ENCODE peak calls at places on chromosomes 3 and 15, in six cellular contexts. One of them, this sample, is unnamed.
A peak's percentile ranks its signal among the peaks of the same experiment; 100 is the strongest.

GRCh38 chr3:100041328-100041749 is 73.0 kb downstream of the FILIP1L start:
- DNase-seq in effector CD4-positive, alpha-beta T cell: no peak
- DNase-seq in SJSA1: peak; percentile 94
- DNase-seq in HFF-Myc: peak; percentile 69
- DNase-seq in heart right ventricle: peak; percentile 42
- DNase-seq in caudate nucleus: no peak
- DNase-seq in this sample: no peak

GRCh38 chr3:16205156-16205870 is 30.8 kb downstream of the GALNT15 start:
- DNase-seq in HFF-Myc: no peak
- DNase-seq in effector CD4-positive, alpha-beta T cell: no peak
- DNase-seq in caudate nucleus: no peak
- DNase-seq in SJSA1: peak; percentile 85
- DNase-seq in heart right ventricle: no peak
- DNase-seq in this sample: no peak

GRCh38 chr15:100849021-100849831 is 30.4 kb upstream of the ALDH1A3 start:
- DNase-seq in effector CD4-positive, alpha-beta T cell: peak; percentile 26
- DNase-seq in HFF-Myc: no peak
- DNase-seq in heart right ventricle: peak; percentile 24
- DNase-seq in SJSA1: peak; percentile 28
- DNase-seq in caudate nucleus: no peak
- DNase-seq in this sample: peak; percentile 27

GRCh38 chr15:79973445-79974180 is 2.6 kb upstream of the BCL2A1 start:
- DNase-seq in caudate nucleus: no peak
- DNase-seq in heart right ventricle: no peak
- DNase-seq in HFF-Myc: no peak
- DNase-seq in SJSA1: no peak
- DNase-seq in effector CD4-positive, alpha-beta T cell: no peak
- DNase-seq in this sample: no peak

GRCh38 chr3:160150525-160150924 is 74.7 kb upstream of the C3orf80 start:
- DNase-seq in caudate nucleus: no peak
- DNase-seq in heart right ventricle: no peak
- DNase-seq in SJSA1: no peak
- DNase-seq in effector CD4-positive, alpha-beta T cell: no peak
- DNase-seq in HFF-Myc: no peak
- DNase-seq in this sample: no peak

GRCh38 chr3:44117239-44117638 is 124.4 kb upstream of the TOPAZ1 start:
- DNase-seq in effector CD4-positive, alpha-beta T cell: no peak
- DNase-seq in HFF-Myc: no peak
- DNase-seq in heart right ventricle: no peak
- DNase-seq in SJSA1: no peak
- DNase-seq in caudate nucleus: no peak
- DNase-seq in this sample: no peak

GRCh38 chr15:96328101-96328958 is 2.2 kb upstream of the NR2F2 start:
- DNase-seq in heart right ventricle: no peak
- DNase-seq in effector CD4-positive, alpha-beta T cell: no peak
- DNase-seq in HFF-Myc: no peak
- DNase-seq in SJSA1: peak; percentile 68
- DNase-seq in caudate nucleus: no peak
- DNase-seq in this sample: no peak

GRCh38 chr3:186059192-186059591 is 49.7 kb downstream of the ETV5 start:
- DNase-seq in HFF-Myc: no peak
- DNase-seq in effector CD4-positive, alpha-beta T cell: no peak
- DNase-seq in heart right ventricle: no peak
- DNase-seq in caudate nucleus: no peak
- DNase-seq in SJSA1: no peak
- DNase-seq in this sample: no peak

GRCh38 chr3:27666708-27667107 is 55.4 kb downstream of the EOMES start:
- DNase-seq in caudate nucleus: peak; percentile 66
- DNase-seq in SJSA1: no peak
- DNase-seq in effector CD4-positive, alpha-beta T cell: no peak
- DNase-seq in HFF-Myc: peak; percentile 46
- DNase-seq in heart right ventricle: peak; percentile 47
- DNase-seq in this sample: peak; percentile 37

GRCh38 chr15:65249641-65250040 is 37.0 kb downstream of the PARP16 start:
- DNase-seq in SJSA1: no peak
- DNase-seq in heart right ventricle: no peak
- DNase-seq in effector CD4-positive, alpha-beta T cell: no peak
- DNase-seq in caudate nucleus: no peak
- DNase-seq in HFF-Myc: no peak
- DNase-seq in this sample: no peak

GRCh38 chr3:146536681-146537080 is 7.7 kb downstream of the PLSCR1 start:
- DNase-seq in effector CD4-positive, alpha-beta T cell: no peak
- DNase-seq in heart right ventricle: no peak
- DNase-seq in caudate nucleus: no peak
- DNase-seq in SJSA1: no peak
- DNase-seq in HFF-Myc: no peak
- DNase-seq in this sample: no peak

GRCh38 chr15:73908030-73908821 is 18.0 kb upstream of the LOXL1 start:
- DNase-seq in heart right ventricle: peak; percentile 83
- DNase-seq in HFF-Myc: no peak
- DNase-seq in effector CD4-positive, alpha-beta T cell: peak; percentile 54
- DNase-seq in SJSA1: peak; percentile 49
- DNase-seq in caudate nucleus: peak; percentile 40
- DNase-seq in this sample: peak; percentile 77

GRCh38 chr3:25153561-25153960 is 274.5 kb upstream of the RARB start:
- DNase-seq in effector CD4-positive, alpha-beta T cell: no peak
- DNase-seq in heart right ventricle: no peak
- DNase-seq in HFF-Myc: no peak
- DNase-seq in SJSA1: peak; percentile 6
- DNase-seq in caudate nucleus: no peak
- DNase-seq in this sample: no peak

GRCh38 chr3:194200422-194201060 is 64.6 kb downstream of the HES1 start:
- DNase-seq in heart right ventricle: no peak
- DNase-seq in caudate nucleus: no peak
- DNase-seq in effector CD4-positive, alpha-beta T cell: no peak
- DNase-seq in HFF-Myc: no peak
- DNase-seq in SJSA1: no peak
- DNase-seq in this sample: no peak

GRCh38 chr3:140571836-140572235 is 106.0 kb upstream of the TRIM42 start:
- DNase-seq in SJSA1: no peak
- DNase-seq in HFF-Myc: no peak
- DNase-seq in caudate nucleus: no peak
- DNase-seq in heart right ventricle: no peak
- DNase-seq in effector CD4-positive, alpha-beta T cell: no peak
- DNase-seq in this sample: no peak

GRCh38 chr3:3800076-3800448 is 831 bp downstream of the LRRN1 start:
- DNase-seq in caudate nucleus: no peak
- DNase-seq in HFF-Myc: no peak
- DNase-seq in effector CD4-positive, alpha-beta T cell: no peak
- DNase-seq in heart right ventricle: no peak
- DNase-seq in SJSA1: no peak
- DNase-seq in this sample: no peak

GRCh38 chr3:46480481-46481195 is 15.9 kb upstream of the LTF start:
- DNase-seq in effector CD4-positive, alpha-beta T cell: no peak
- DNase-seq in HFF-Myc: no peak
- DNase-seq in heart right ventricle: no peak
- DNase-seq in caudate nucleus: no peak
- DNase-seq in SJSA1: no peak
- DNase-seq in this sample: no peak

GRCh38 chr15:89629829-89630228 is 25.4 kb downstream of the KIF7 start:
- DNase-seq in heart right ventricle: no peak
- DNase-seq in effector CD4-positive, alpha-beta T cell: no peak
- DNase-seq in SJSA1: no peak
- DNase-seq in HFF-Myc: no peak
- DNase-seq in caudate nucleus: no peak
- DNase-seq in this sample: no peak

GRCh38 chr15:88606437-88606794 is 14.7 kb upstream of the AEN start:
- DNase-seq in caudate nucleus: no peak
- DNase-seq in effector CD4-positive, alpha-beta T cell: no peak
- DNase-seq in HFF-Myc: no peak
- DNase-seq in heart right ventricle: no peak
- DNase-seq in SJSA1: no peak
- DNase-seq in this sample: no peak

GRCh38 chr3:12557472-12558105 is 702 bp downstream of the MKRN2 start:
- DNase-seq in effector CD4-positive, alpha-beta T cell: no peak
- DNase-seq in heart right ventricle: no peak
- DNase-seq in SJSA1: peak; percentile 11
- DNase-seq in caudate nucleus: no peak
- DNase-seq in HFF-Myc: no peak
- DNase-seq in this sample: no peak

GRCh38 chr3:45499529-45499928 is 95.0 kb upstream of the LIMD1 start:
- DNase-seq in SJSA1: peak; percentile 20
- DNase-seq in effector CD4-positive, alpha-beta T cell: no peak
- DNase-seq in HFF-Myc: peak; percentile 16
- DNase-seq in caudate nucleus: no peak
- DNase-seq in heart right ventricle: no peak
- DNase-seq in this sample: no peak

GRCh38 chr15:62512906-62513305 is 347.8 kb upstream of the C2CD4B start:
- DNase-seq in SJSA1: no peak
- DNase-seq in caudate nucleus: no peak
- DNase-seq in HFF-Myc: no peak
- DNase-seq in heart right ventricle: no peak
- DNase-seq in effector CD4-positive, alpha-beta T cell: no peak
- DNase-seq in this sample: no peak

GRCh38 chr15:61205427-61205826 is 23.7 kb downstream of the RORA start:
- DNase-seq in caudate nucleus: no peak
- DNase-seq in HFF-Myc: no peak
- DNase-seq in effector CD4-positive, alpha-beta T cell: no peak
- DNase-seq in heart right ventricle: no peak
- DNase-seq in SJSA1: peak; percentile 18
- DNase-seq in this sample: peak; percentile 7

GRCh38 chr3:100463646-100464155 is 28.7 kb upstream of the TMEM45A start:
- DNase-seq in SJSA1: no peak
- DNase-seq in caudate nucleus: no peak
- DNase-seq in heart right ventricle: no peak
- DNase-seq in HFF-Myc: no peak
- DNase-seq in effector CD4-positive, alpha-beta T cell: no peak
- DNase-seq in this sample: no peak

GRCh38 chr3:53243785-53244184 is 12.0 kb downstream of the TKT start:
- DNase-seq in SJSA1: no peak
- DNase-seq in heart right ventricle: no peak
- DNase-seq in effector CD4-positive, alpha-beta T cell: no peak
- DNase-seq in HFF-Myc: no peak
- DNase-seq in caudate nucleus: no peak
- DNase-seq in this sample: no peak

GRCh38 chr3:126104742-126105605 is 21.1 kb upstream of the SLC41A3 start:
- DNase-seq in heart right ventricle: no peak
- DNase-seq in HFF-Myc: no peak
- DNase-seq in effector CD4-positive, alpha-beta T cell: no peak
- DNase-seq in caudate nucleus: no peak
- DNase-seq in SJSA1: no peak
- DNase-seq in this sample: no peak

GRCh38 chr15:90681480-90681879 is 35.7 kb upstream of the BLM start:
- DNase-seq in HFF-Myc: no peak
- DNase-seq in SJSA1: peak; percentile 77
- DNase-seq in heart right ventricle: no peak
- DNase-seq in caudate nucleus: no peak
- DNase-seq in effector CD4-positive, alpha-beta T cell: no peak
- DNase-seq in this sample: no peak